ENCODE peak calls at places on chromosomes 4 and X, in four cellular contexts. B is GM12878, T is ovary, A is A549. V is an unnamed sample.

GRCh38 chr4:142473218-142473959 is 372.7 kb downstream of the INPP4B start:
- DNase-seq in B (no peak), T (no peak), A (no peak), V (no peak)

GRCh38 chrX:19865567-19866363 is 21.6 kb downstream of the SH3KBP1 start:
- DNase-seq in B (no peak), T (no peak), A (no peak), V (no peak)

GRCh38 chrX:154979671-154980070 is 42.9 kb downstream of the F8 start:
- DNase-seq in B (no peak), T (no peak), A (no peak), V (no peak)

GRCh38 chr4:25743971-25744370 is 88.3 kb downstream of the SLC34A2 start:
- DNase-seq in B (no peak), T (no peak), A (no peak), V (no peak)

GRCh38 chrX:32448320-32448719 is 763.0 kb downstream of the DMD start:
- DNase-seq in B (peak; percentile 74), T (no peak), A (no peak), V (no peak)

GRCh38 chrX:39491548-39492297 is 606.0 kb downstream of the BCOR start:
- DNase-seq in B (peak; percentile 58), T (no peak), A (no peak), V (no peak)

GRCh38 chr4:26028793-26029511 is 114.9 kb downstream of the SMIM20 start:
- DNase-seq in B (no peak), T (peak; percentile 75), A (no peak), V (peak; percentile 81)

GRCh38 chrX:131441033-131441432 is 102.8 kb upstream of the OR13H1 start:
- DNase-seq in B (no peak), T (no peak), A (peak; percentile 10), V (no peak)

GRCh38 chr4:54658321-54659093 is 750 bp downstream of the KIT start:
- DNase-seq in B (no peak), T (peak; percentile 59), A (no peak), V (peak; percentile 59)

GRCh38 chr4:119525005-119525749 is 103.4 kb downstream of the PDE5A start:
- DNase-seq in B (no peak), T (no peak), A (no peak), V (no peak)

GRCh38 chrX:18353931-18354368 is 538 bp downstream of the SCML2 start:
- DNase-seq in B (no peak), T (peak; percentile 42), A (peak; percentile 24), V (no peak)

GRCh38 chr4:133131829-133132485 is 17.1 kb upstream of the PCDH10 start:
- DNase-seq in B (no peak), T (no peak), A (no peak), V (no peak)

GRCh38 chrX:120677017-120677652 is 47.3 kb upstream of the C1GALT1C1 start:
- DNase-seq in B (no peak), T (no peak), A (no peak), V (no peak)

GRCh38 chr4:128386761-128387599 is 99.4 kb upstream of the PGRMC2 start:
- DNase-seq in B (no peak), T (peak; percentile 92), A (peak; percentile 42), V (peak; percentile 90)

GRCh38 chr4:65508169-65508568 is 162.1 kb downstream of the EPHA5 start:
- DNase-seq in B (no peak), T (no peak), A (no peak), V (no peak)

GRCh38 chr4:114399085-114399484 is 199.5 kb upstream of the UGT8 start:
- DNase-seq in B (no peak), T (no peak), A (no peak), V (no peak)

GRCh38 chr4:89054627-89055026 is 2.4 kb downstream of the FAM13A start:
- DNase-seq in B (no peak), T (no peak), A (no peak), V (no peak)

GRCh38 chrX:130224810-130225209 is 43.9 kb downstream of the ZNF280C start:
- DNase-seq in B (no peak), T (no peak), A (no peak), V (no peak)

GRCh38 chrX:138858946-138859345 is 147.4 kb upstream of the FGF13 start:
- DNase-seq in B (no peak), T (no peak), A (no peak), V (no peak)

GRCh38 chr4:127304356-127304755 is 328.4 kb upstream of the INTU start:
- DNase-seq in B (no peak), T (no peak), A (no peak), V (no peak)

DNA sequence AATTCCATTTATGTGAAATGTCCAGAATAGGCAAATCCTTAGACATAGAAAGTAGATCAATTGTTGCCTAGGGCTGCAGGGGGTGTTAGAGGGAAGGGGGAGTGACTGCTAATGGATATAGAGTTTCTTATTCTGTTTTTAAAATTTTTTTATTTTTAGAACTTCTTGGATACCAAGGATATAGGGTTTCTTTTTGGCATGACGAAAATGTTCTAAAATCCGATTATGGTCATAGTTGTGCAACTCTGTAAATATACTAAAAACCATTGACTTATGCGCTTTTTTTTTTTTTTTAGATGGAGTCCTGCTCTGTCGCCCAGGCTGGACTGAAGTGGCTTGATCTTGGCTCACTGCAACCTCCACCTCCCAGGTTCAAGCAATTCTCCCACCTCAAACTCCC is 125.2 kb upstream of the USP9X start:
- DNase-seq in B (no peak), T (no peak), A (no peak), V (no peak)
- TF ChIP-seq CTCF in B (no peak), T (no peak), A (no peak), V (no peak)

DNA sequence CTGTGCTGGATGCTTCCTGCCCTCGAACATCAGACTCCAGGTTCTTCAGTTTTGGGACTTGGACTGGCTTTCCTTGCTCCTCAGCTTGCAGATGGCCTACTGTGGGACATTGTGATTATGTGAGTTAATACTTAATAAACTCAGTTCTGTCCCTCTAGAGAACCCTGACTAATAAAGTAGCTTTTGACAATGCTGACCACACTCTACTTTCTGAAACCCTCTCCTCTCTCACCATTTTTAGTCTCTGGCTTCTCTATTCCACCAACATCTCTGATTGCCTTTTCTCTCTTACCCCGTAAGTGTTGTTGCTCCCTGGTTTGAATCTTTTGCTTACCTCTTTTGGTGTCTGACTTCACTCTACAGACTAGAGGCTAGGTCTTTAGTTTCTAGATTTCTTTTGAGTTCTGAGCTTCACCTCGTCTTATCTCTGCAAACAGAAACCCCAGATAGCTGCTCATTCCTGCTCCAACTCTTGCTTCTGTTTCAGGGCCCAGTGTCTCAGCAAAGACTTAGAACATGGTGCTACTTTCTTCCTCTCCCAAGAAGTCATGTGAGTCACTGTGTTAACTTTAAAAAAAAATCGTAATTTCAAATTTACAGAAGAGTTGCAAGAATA is 11.4 kb downstream of the TMSB4X start:
- DNase-seq in B (no peak), T (no peak), A (no peak), V (no peak)
- TF ChIP-seq EP300 in B (no peak), T (no peak), A (no peak), V (no peak)

DNA sequence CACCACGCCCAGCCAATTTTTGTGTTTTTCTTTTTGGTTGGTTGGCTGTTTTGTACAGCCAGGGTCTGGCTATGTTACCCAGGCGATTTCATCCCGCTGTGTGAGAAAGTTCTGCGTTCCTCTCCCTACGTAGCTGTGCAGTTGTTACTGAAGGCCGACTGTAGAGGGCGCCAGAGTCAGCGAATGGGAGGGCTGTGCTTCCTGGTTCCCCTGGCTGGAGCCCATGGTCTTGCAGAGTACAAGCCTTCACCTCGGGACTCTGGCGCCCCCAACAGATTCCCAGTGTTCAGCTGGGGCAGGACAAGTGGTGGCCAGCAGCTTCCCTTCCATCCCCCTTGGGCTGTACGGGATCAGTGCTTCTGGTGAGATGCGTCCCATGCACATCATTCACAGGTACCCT is 5.6 kb upstream of the CT45A1 start:
- DNase-seq in B (no peak), T (no peak), A (peak; percentile 8), V (no peak)
- TF ChIP-seq CTCF in B (peak; percentile 63), T (no peak), A (no peak), V (no peak)

DNA sequence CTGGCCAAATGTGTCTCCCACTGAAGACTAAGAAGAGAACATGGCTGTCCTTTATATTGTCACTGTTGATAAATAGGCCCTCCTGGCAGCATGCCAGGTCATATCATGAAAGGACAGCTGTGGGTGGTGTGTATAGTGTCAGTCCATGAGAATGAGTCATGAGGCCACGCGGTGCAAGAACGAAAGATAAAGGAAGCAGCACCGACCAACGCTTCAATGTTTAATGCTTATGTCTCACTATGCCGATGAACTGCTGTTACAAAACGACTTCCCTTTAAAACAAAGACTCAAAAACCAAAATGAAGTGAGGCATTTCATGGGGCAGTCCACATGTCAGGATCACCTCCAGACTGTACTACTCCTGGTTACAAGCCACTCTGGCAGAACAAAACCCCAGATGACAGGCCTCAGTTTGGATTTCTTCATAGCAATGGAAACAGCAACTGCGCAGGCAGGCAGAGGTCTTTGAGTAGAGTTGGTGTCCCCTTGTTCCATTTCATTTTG is 5.2 kb upstream of the TCEANC start:
- DNase-seq in B (no peak), T (no peak), A (no peak), V (peak; percentile 64)
- TF ChIP-seq EP300 in B (no peak), T (no peak), A (no peak), V (no peak)

GRCh38 chr4:110639207-110640092 is 16.6 kb upstream of the PITX2 start:
- DNase-seq in B (no peak), T (no peak), A (no peak), V (no peak)

GRCh38 chr4:110636677-110637407 is 14.0 kb upstream of the PITX2 start:
- DNase-seq in B (no peak), T (no peak), A (peak; percentile 56), V (no peak)

GRCh38 chr4:110638347-110638746 is 15.5 kb upstream of the PITX2 start:
- DNase-seq in B (no peak), T (no peak), A (no peak), V (no peak)

GRCh38 chr4:110636231-110636676 is 13.4 kb upstream of the PITX2 start:
- DNase-seq in B (no peak), T (no peak), A (peak; percentile 11), V (no peak)

GRCh38 chr4:110637408-110638131 is 14.7 kb upstream of the PITX2 start:
- DNase-seq in B (no peak), T (no peak), A (no peak), V (no peak)
- TF ChIP-seq CTCF in B (no peak), T (no peak), A (no peak), V (no peak)

DNA sequence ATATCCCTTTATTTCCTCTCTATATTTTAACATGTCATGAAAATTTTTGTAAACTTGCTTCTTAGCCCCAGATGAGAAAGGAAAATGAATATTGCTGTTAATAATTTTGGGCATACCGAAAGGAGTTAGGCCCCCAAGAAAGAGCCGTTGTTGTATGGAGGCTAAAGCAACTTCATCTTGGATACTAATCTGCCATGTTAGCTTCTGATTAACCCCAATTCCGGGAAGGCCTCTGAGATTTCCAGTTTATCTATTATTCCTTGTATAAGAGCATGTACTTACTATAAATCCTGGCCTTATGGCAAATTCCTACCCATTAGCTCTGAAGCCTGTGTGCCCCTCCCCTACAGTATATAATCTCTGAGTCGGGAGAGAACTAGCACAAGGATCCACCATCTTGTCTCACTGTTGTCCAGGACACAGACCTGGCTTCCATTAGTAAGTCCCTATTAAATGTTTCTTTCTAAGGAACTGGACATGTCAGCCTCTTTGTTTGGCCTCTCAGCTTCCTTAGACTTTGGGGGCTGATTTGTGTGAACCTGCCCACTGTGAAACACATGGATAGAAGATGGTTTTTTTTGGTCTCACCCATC is 20.9 kb upstream of the PLA2G12A start:
- DNase-seq in B (no peak), T (no peak), A (no peak), V (no peak)
- TF ChIP-seq EP300 in B (no peak), T (no peak), A (no peak), V (no peak)

GRCh38 chr4:32140636-32141035 is 1420.5 kb downstream of the PCDH7 start:
- DNase-seq in B (no peak), T (no peak), A (no peak), V (no peak)
- TF ChIP-seq CTCF in B (no peak), T (no peak), A (no peak), V (no peak)